ENCODE peak calls at places on chromosomes 13 and 19, in nine cellular contexts. J is brain microvascular endothelial cell; G is Kasumi-1; N is activated CD4-positive, alpha-beta T cell treated with anti-CD3 and anti-CD28 coated beads, Interleukin-2, amount 50 U/mL, for 4 hours; C is NCI-H1105 treated with DMSO at 0.1 percent for 48 hours; U is non-pigmented ciliary epithelial cell; R is stimulated activated CD4-positive, alpha-beta T cell treated with anti-CD3 and anti-CD28 coated beads, Interleukin-1b, Interleukin-23, amount 100 ng/mL, for 24 hours; S is mucosa of gallbladder; F is activated effector memory CD4-positive, alpha-beta T cell treated with anti-CD3 and anti-CD28 coated beads, Interleukin-2, amount 50 U/mL, for 16 hours. Y is an unnamed sample.

GRCh38 chr13:110391273-110391672 is 84.2 kb downstream of the COL4A2 start:
- DNase-seq in J (peak; percentile 68), G (no peak), N (no peak), C (no peak), U (no peak), R (no peak), S (no peak), F (no peak), Y (no peak)

GRCh38 chr19:51710163-51710562 is 13.6 kb downstream of the HAS1 start:
- DNase-seq in J (no peak), G (no peak), N (no peak), C (no peak), U (no peak), R (no peak), S (no peak), F (no peak), Y (no peak)

GRCh38 chr19:28184997-28185396 is 1028.0 kb downstream of the UQCRFS1 start:
- DNase-seq in J (no peak), G (no peak), N (no peak), C (no peak), U (no peak), R (no peak), S (no peak), F (no peak), Y (no peak)

GRCh38 chr13:108855737-108856387 is 226.5 kb downstream of the MYO16 start:
- DNase-seq in J (no peak), G (no peak), N (no peak), C (no peak), U (no peak), R (no peak), S (no peak), F (no peak), Y (no peak)

GRCh38 chr19:40231057-40231456 is 4.6 kb upstream of the CCNP start:
- DNase-seq in J (no peak), G (no peak), N (no peak), C (no peak), U (no peak), R (no peak), S (no peak), F (no peak), Y (no peak)

GRCh38 chr19:40923934-40924391 is 41.9 kb upstream of the CYP2A7 start:
- DNase-seq in J (no peak), G (no peak), N (no peak), C (no peak), U (no peak), R (no peak), S (peak; percentile 74), F (no peak), Y (no peak)

GRCh38 chr19:5067666-5068065 is 98.8 kb downstream of the KDM4B start:
- DNase-seq in J (no peak), G (no peak), N (no peak), C (no peak), U (no peak), R (no peak), S (no peak), F (no peak), Y (no peak)

GRCh38 chr19:2079865-2080301 is 16.2 kb downstream of the MOB3A start:
- DNase-seq in J (no peak), G (no peak), N (no peak), C (no peak), U (no peak), R (no peak), S (no peak), F (no peak), Y (no peak)

GRCh38 chr19:45503909-45504308 is 3.4 kb upstream of the VASP start:
- DNase-seq in J (no peak), G (no peak), N (no peak), C (no peak), U (no peak), R (no peak), S (no peak), F (no peak), Y (no peak)

GRCh38 chr13:38496956-38497355 is 147.3 kb downstream of the UFM1 start:
- DNase-seq in J (no peak), G (no peak), N (no peak), C (peak; percentile 19), U (no peak), R (no peak), S (no peak), F (no peak), Y (no peak)

GRCh38 chr13:80030491-80030890 is 310.4 kb downstream of the SPRY2 start:
- DNase-seq in J (no peak), G (peak; percentile 51), N (no peak), C (no peak), U (no peak), R (no peak), S (peak; percentile 16), F (no peak), Y (no peak)